ENCODE peak calls at places on chromosomes 2 and 18, in five cellular contexts. G is hepatocyte, Z is testis, B is PC-3, F is AG04450. K is an unnamed sample.

GRCh38 chr2:28915939-28916338 is 21.5 kb downstream of the WDR43 start:
- DNase-seq in F (no peak), Z (no peak), G (no peak), B (no peak), K (no peak)

GRCh38 chr2:222360146-222360545 is 61.3 kb upstream of the PAX3 start:
- DNase-seq in G (no peak), F (no peak), Z (no peak), B (no peak), K (no peak)

GRCh38 chr18:3623769-3624545 is 174.0 kb downstream of the TGIF1 start:
- DNase-seq in B (peak; percentile 98), G (peak; percentile 85), Z (peak; percentile 62), F (peak; percentile 91), K (no peak)

GRCh38 chr18:47558110-47558750 is 306.8 kb upstream of the SKOR2 start:
- DNase-seq in Z (no peak), F (no peak), G (no peak), B (no peak), K (no peak)

GRCh38 chr18:64405161-64405560 is 256.3 kb upstream of the LINC00305 start:
- DNase-seq in F (no peak), G (no peak), B (no peak), Z (no peak), K (no peak)

GRCh38 chr2:206084870-206085741 is 868 bp downstream of the INO80D start:
- DNase-seq in F (no peak), B (peak; percentile 19), G (peak; percentile 69), Z (peak; percentile 45), K (peak; percentile 14)

GRCh38 chr2:236614566-236614965 is 44.9 kb downstream of the ACKR3 start:
- DNase-seq in F (no peak), G (no peak), B (no peak), Z (no peak), K (no peak)

GRCh38 chr18:52670903-52671302 is 330.9 kb downstream of the DCC start:
- DNase-seq in G (peak; percentile 55), F (no peak), Z (peak; percentile 16), B (peak; percentile 26), K (no peak)

GRCh38 chr2:224263571-224264043 is 138.3 kb downstream of the FAM124B start:
- DNase-seq in B (peak; percentile 74), F (no peak), Z (peak; percentile 54), G (no peak), K (no peak)

GRCh38 chr18:79246309-79247108 is 149.2 kb upstream of the NFATC1 start:
- DNase-seq in Z (peak; percentile 82), B (peak; percentile 90), F (peak; percentile 15), G (peak; percentile 85), K (peak; percentile 63)

GRCh38 chr2:73323551-73323950 is 30.2 kb upstream of the EGR4 start:
- DNase-seq in Z (no peak), F (no peak), B (no peak), G (no peak), K (no peak)

GRCh38 chr2:180715044-180715443 is 265.4 kb upstream of the UBE2E3 start:
- DNase-seq in G (no peak), Z (no peak), F (no peak), B (peak; percentile 50), K (no peak)

GRCh38 chr2:239202343-239202742 is 198.5 kb downstream of the HDAC4 start:
- DNase-seq in Z (no peak), B (no peak), G (no peak), F (no peak), K (no peak)

GRCh38 chr2:239201884-239202283 is 198.9 kb downstream of the HDAC4 start:
- DNase-seq in F (no peak), B (no peak), G (no peak), Z (no peak), K (no peak)

GRCh38 chr2:239202836-239203235 is 198.0 kb downstream of the HDAC4 start:
- DNase-seq in F (no peak), Z (no peak), B (no peak), G (no peak), K (no peak)

GRCh38 chr2:239201531-239201876 is 199.3 kb downstream of the HDAC4 start:
- DNase-seq in G (no peak), Z (peak; percentile 86), B (no peak), F (no peak), K (no peak)

DNA sequence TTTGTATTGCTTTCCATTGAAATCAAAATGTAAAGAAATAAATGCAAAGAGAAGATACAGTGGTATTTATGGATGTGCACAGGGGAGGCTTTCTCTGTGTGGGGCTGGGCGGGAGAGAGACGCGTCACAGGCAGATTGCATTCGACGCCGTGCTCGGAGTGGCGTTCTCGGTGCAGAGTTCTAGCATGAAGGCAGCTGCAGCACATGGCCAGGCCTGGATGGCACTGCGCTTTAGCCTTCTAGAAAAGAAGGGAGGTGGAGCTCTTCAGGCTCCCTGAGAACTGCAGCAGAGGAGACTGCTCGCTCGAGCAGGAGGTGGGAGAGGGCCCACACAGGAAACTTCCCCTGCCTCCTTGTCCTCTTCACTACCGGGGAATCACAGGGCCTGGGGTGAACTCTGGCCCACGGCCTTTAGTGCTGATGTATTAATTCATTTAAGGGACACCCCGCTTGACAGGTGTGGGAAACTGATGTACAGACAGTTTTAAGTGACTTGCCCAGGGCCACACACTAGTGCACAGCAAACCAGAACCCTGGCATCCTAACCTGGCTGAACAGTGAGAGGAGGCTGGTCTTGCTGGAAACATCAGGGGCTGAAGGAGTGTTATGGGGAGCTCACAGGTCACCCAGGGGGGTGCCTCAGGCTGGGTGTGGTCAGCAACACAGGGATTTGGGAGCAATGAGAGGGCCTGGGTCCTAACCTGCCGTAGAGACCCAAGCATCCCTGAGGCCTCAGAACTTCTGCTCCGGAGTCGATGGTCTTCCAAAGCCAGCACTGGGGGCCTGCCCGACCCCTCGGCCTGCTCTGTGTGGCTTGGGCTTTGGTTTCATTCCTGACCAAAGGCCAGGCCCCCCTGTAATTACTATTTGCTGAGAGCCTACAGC is 199.9 kb downstream of the HDAC4 start:
- DNase-seq in Z (no peak), G (no peak), F (no peak), B (no peak), K (no peak)
- H3K4me3 ChIP-seq in Z (no peak overlapping the region), G (no peak overlapping the region), F (no peak overlapping the region), B (no peak overlapping the region), K (no peak overlapping the region)

GRCh38 chr2:227816507-227817274 is 3.0 kb downstream of the CCL20 start:
- DNase-seq in B (no peak), G (no peak), Z (no peak), F (no peak), K (no peak)

GRCh38 chr2:227817336-227817735 is 3.7 kb downstream of the CCL20 start:
- DNase-seq in F (no peak), G (no peak), B (no peak), Z (no peak), K (no peak)

GRCh38 chr2:227813229-227813561 is 447 bp upstream of the CCL20 start:
- DNase-seq in B (no peak), G (no peak), F (no peak), Z (no peak), K (no peak)

GRCh38 chr2:227813562-227814353 is at the start of gene CCL20:
- DNase-seq in B (no peak), Z (no peak), G (peak; percentile 41), F (no peak), K (no peak)

DNA sequence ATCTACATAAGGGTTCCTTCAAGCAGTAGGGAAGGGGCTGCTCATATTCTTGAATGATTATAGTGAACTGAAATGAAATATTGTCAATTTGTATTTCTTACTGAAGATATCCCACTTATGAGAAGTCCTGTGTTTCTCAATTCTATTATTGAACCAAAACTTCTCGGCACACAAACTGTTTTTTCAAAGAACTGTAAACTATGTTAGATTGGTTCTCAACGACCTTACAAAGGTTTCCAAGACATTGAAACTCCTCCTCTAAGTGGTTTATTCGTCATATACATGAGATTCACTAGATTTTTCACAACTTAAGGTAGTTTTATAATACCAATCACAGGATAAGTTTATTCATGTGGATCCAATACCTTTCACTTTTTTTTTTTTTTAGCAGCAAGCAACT is 1.4 kb downstream of the CCL20 start:
- DNase-seq in B (no peak), F (no peak), Z (no peak), G (no peak), K (no peak)
- H3K4me3 ChIP-seq in B (no peak overlapping the region), F (no peak overlapping the region), Z (no peak overlapping the region), G (no peak overlapping the region), K (no peak overlapping the region)

GRCh38 chr2:8993196-8993901 is 10.1 kb downstream of the MBOAT2 start:
- DNase-seq in G (no peak), B (peak; percentile 22), F (no peak), Z (no peak), K (no peak)

GRCh38 chr2:8993902-8994278 is 9.6 kb downstream of the MBOAT2 start:
- DNase-seq in Z (no peak), G (no peak), F (no peak), B (peak; percentile 97), K (no peak)

GRCh38 chr2:8989536-8990079 is 13.9 kb downstream of the MBOAT2 start:
- DNase-seq in B (no peak), Z (no peak), G (no peak), F (no peak), K (no peak)

GRCh38 chr2:8994386-8994785 is 9.1 kb downstream of the MBOAT2 start:
- DNase-seq in F (no peak), B (peak; percentile 54), G (no peak), Z (no peak), K (no peak)

GRCh38 chr2:8992643-8993042 is 10.8 kb downstream of the MBOAT2 start:
- DNase-seq in F (no peak), Z (no peak), G (no peak), B (peak; percentile 5), K (no peak)
- H3K4me3 ChIP-seq in F (no peak overlapping the region), Z (no peak overlapping the region), G (no peak overlapping the region), B (no peak overlapping the region), K (no peak overlapping the region)

GRCh38 chr2:26503238-26503880 is 25.4 kb upstream of the OTOF start:
- DNase-seq in G (peak; percentile 84), F (no peak), Z (peak; percentile 88), B (peak; percentile 66), K (peak; percentile 83)
- H3K4me3 ChIP-seq in G (peak overlapping the region; percentile 16), F (no peak overlapping the region), Z (peak overlapping the region; percentile 56), B (peak overlapping the region; percentile 35), K (peak overlapping the region; percentile 81)

DNA sequence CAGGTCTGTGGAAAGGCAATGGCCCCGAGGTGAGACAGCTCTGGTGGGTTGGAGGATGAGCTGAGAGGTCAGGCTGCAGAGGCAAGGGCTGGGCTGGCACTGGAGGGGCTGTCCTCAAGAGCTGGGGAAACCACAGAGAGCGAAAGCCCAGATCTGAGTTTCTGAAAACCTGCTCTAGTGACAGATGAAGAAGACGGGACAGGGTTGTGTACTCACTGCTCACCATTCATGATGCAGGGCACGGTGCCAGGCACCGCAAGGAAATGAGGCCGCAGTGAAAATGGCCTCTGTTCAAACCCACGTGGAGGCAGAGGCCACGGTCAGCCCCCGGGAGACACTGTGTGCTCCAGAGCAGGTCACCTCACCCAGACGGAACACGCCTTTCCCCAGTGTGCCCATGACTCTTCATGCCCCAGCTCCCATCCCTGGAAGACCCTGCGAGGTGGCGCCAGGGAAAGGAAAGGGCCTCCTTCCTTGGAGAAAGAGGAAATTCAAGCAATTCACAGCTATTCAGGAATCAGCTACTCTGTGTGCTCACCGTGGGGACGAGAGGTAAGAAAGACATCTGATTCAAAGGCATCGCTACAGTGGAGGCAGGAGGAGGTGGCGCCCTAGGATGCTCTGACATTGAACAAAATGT is 24.3 kb upstream of the ID2 start:
- DNase-seq in F (no peak), Z (no peak), B (no peak), G (no peak), K (no peak)
- H3K4me3 ChIP-seq in F (no peak overlapping the region), Z (no peak overlapping the region), B (no peak overlapping the region), G (no peak overlapping the region), K (no peak overlapping the region)